ENCODE peak calls at places on chromosomes 16 and 17, in four cellular contexts. O, C, R and S are unnamed samples.

GRCh38 chr17:66576473-66576872 is 258.4 kb upstream of the CACNG5 start:
- DNase-seq in O (no peak), C (no peak), R (no peak), S (no peak)

GRCh38 chr16:68311316-68311620 is 449 bp downstream of the PRMT7 start:
- DNase-seq in O (no peak), C (peak; percentile 55), R (no peak), S (no peak)

GRCh38 chr16:55275869-55276268 is 48.1 kb upstream of the IRX6 start:
- DNase-seq in O (no peak), C (no peak), R (no peak), S (no peak)

GRCh38 chr17:22694362-22695227 is 1002.3 kb downstream of the KCNJ18 start:
- DNase-seq in O (no peak), C (no peak), R (no peak), S (no peak)

GRCh38 chr16:66326995-66327513 is 39.4 kb upstream of the CDH5 start:
- DNase-seq in O (no peak), C (no peak), R (no peak), S (no peak)

GRCh38 chr17:77364381-77364911 is 223.7 kb downstream of the SEC14L1 start:
- DNase-seq in O (no peak), C (no peak), R (peak; percentile 53), S (no peak)

GRCh38 chr17:43940630-43941029 is 1.6 kb downstream of the PPY start:
- DNase-seq in O (peak; percentile 77), C (peak; percentile 81), R (no peak), S (peak; percentile 62)

GRCh38 chr17:41710472-41711090 is 1.6 kb upstream of the GAST start:
- DNase-seq in O (no peak), C (no peak), R (no peak), S (no peak)

GRCh38 chr16:60741810-60742209 is 1294.4 kb downstream of the CDH8 start:
- DNase-seq in O (no peak), C (no peak), R (no peak), S (no peak)

GRCh38 chr17:58084317-58084981 is 1.2 kb downstream of the DYNLL2 start:
- DNase-seq in O (peak; percentile 54), C (peak; percentile 52), R (no peak), S (peak; percentile 34)

GRCh38 chr16:87332150-87332549 is 15.0 kb upstream of the C16orf95 start:
- DNase-seq in O (no peak), C (no peak), R (peak; percentile 72), S (no peak)

GRCh38 chr16:353404-354285 is 1.1 kb upstream of the AXIN1 start:
- DNase-seq in O (no peak), C (no peak), R (no peak), S (no peak)

GRCh38 chr16:35795361-35796029 is 2336.1 kb downstream of the TP53TG3F start:
- DNase-seq in O (no peak), C (no peak), R (no peak), S (no peak)

DNA sequence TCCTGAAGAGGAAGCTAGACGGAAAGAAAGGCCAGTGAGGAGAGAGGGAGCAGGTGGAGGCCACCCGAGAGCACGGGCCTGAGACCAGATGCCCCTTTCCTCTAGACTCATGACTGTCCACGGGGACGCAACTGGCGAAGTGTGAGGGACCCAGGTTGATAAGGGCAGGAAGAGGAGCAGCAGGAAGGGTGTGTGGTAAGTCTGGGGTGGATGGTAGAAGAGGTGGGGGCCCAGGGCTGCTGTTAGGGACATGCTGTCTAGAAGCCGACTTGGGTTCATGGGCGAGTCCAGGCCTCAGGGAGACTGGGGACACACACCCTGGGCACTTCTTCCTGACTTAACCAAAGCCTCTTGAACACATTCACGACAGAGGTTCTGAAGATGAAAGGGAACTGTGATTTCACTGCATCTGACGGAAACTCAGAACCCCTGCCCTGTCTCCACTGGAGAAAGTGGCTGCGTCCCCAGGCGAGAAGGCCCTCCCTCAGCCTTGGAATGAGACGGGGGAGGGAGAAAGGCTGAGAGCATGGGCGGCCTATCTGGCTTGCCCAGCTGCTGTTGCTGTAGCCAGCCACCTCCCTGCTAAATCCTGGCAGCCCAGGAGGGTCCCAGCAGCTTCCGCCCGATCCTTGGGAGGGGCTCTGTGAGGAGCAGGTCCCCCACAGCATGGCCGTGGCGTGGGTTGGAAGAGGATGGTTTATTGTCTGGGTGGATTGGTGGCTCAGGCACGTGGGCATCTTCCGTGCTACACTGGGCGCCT is 6.0 kb downstream of the HIC1 start:
- DNase-seq in O (no peak), C (no peak), R (no peak), S (no peak)
- H3K36me3 ChIP-seq in O (no peaks in the 10 kb centered on the region), C (peaks cover 6% of the 10 kb centered on the region), R (peaks cover 3% of the 10 kb centered on the region), S (peaks cover 96% of the 10 kb centered on the region)

GRCh38 chr17:7587420-7587786 is 2.5 kb downstream of the SOX15 start:
- DNase-seq in O (no peak), C (no peak), R (no peak), S (no peak)

GRCh38 chr17:7589891-7590611 is at the start of gene SOX15:
- DNase-seq in O (peak; percentile 54), C (no peak), R (no peak), S (no peak)

GRCh38 chr17:7589204-7589868 is 558 bp downstream of the SOX15 start:
- DNase-seq in O (peak; percentile 94), C (peak; percentile 85), R (peak; percentile 96), S (no peak)

GRCh38 chr17:7587831-7588230 is 2.1 kb downstream of the SOX15 start:
- DNase-seq in O (no peak), C (no peak), R (no peak), S (no peak)

GRCh38 chr17:7588553-7589203 is 1.2 kb downstream of the SOX15 start:
- DNase-seq in O (no peak), C (no peak), R (peak; percentile 80), S (no peak)
- H3K4me3 ChIP-seq in O (peak overlapping the region; percentile 35), C (no peak overlapping the region), R (no peak overlapping the region), S (no peak overlapping the region)

DNA sequence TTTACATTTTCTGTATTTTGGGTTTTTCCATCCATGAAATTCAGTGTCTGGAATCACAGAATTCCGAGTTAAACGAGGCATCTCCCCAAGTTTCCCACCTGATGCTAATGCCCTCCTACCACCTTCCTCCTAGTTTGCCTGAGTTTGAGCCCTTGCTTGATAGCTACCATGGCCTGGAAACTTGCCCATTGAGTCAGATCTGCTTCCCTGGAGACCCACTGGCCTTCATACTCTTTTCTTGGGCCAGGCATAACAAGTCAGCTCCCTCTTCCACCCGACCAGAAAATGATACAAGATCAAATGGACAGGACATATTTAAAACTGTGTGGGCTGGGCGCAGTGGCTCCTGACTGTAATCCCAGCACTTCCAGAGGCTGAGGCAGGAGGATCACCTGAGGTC is 10.2 kb downstream of the SETD1A start:
- DNase-seq in O (no peak), C (no peak), R (no peak), S (no peak)
- H3K36me3 ChIP-seq in O (peaks cover under 1% of the 10 kb centered on the region), C (peaks cover 57% of the 10 kb centered on the region), R (peaks cover 7% of the 10 kb centered on the region), S (peaks cover 95% of the 10 kb centered on the region)

DNA sequence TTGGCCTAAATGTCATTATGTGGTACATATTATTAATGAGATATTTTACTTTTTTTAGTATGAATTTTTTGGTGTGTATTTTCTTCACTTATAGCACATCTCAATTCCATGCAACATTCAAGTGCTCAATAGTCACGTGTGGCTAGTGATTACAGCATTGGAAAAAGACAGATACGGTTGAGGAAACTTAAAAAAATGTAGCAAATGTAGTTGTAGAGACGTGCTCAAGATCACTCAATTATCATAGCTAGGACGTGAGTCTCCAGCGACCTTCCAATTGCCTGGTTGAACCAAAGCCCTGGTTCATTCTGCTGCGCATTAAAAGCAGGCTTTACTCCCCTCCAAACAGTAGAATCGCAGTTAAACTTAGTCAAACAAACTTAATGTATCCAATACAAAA is 1.2 kb upstream of the LIG3 start:
- DNase-seq in O (no peak), C (no peak), R (no peak), S (no peak)
- H3K4me3 ChIP-seq in O (peak overlapping the region; percentile 83), C (no peak overlapping the region), R (no peak overlapping the region), S (no peak overlapping the region)